ENCODE peak calls at places on chromosomes 4 and X, in four cellular contexts. S is HepG2, W is GM12878, K is K562. D is an unnamed sample.

GRCh38 chr4:57146444-57146843 is 36.3 kb upstream of the IGFBP7 start:
- DNase-seq in S (no peak), W (no peak), K (no peak), D (no peak)

GRCh38 chrX:13050151-13050550 is 5.7 kb upstream of the FAM9C start:
- DNase-seq in S (no peak), W (no peak), K (no peak), D (no peak)

GRCh38 chrX:120477453-120477852 is 8.4 kb upstream of the LAMP2 start:
- DNase-seq in S (no peak), W (no peak), K (no peak), D (no peak)

GRCh38 chr4:102429553-102429952 is 71.6 kb upstream of the NFKB1 start:
- DNase-seq in S (no peak), W (no peak), K (no peak), D (peak; percentile 90)

GRCh38 chr4:41693629-41694028 is 54.9 kb downstream of the PHOX2B start:
- DNase-seq in S (peak; percentile 16), W (no peak), K (peak; percentile 9), D (peak; percentile 45)

GRCh38 chr4:90030953-90031352 is 96.2 kb upstream of the CCSER1 start:
- DNase-seq in S (no peak), W (no peak), K (no peak), D (peak; percentile 5)

GRCh38 chrX:13169688-13170087 is 125.3 kb upstream of the FAM9C start:
- DNase-seq in S (no peak), W (no peak), K (no peak), D (no peak)

GRCh38 chrX:54029543-54030143 is 14.6 kb downstream of the PHF8 start:
- DNase-seq in S (no peak), W (no peak), K (no peak), D (no peak)

GRCh38 chr4:170111100-170111499 is 21.3 kb upstream of the AADAT start:
- DNase-seq in S (no peak), W (no peak), K (no peak), D (no peak)

GRCh38 chrX:72255445-72255844 is 16.6 kb upstream of the ERCC6L start:
- DNase-seq in S (no peak), W (no peak), K (no peak), D (no peak)

GRCh38 chrX:10175317-10175871 is 18.6 kb downstream of the CLCN4 start:
- DNase-seq in S (no peak), W (no peak), K (peak; percentile 20), D (no peak)

GRCh38 chrX:106802388-106803275 is at the start of gene TBC1D8B:
- DNase-seq in S (peak; percentile 89), W (peak; percentile 50), K (peak; percentile 37), D (peak; percentile 80)

GRCh38 chr4:139934336-139934735 is 219.6 kb downstream of the MAML3 start:
- DNase-seq in S (no peak), W (no peak), K (no peak), D (no peak)

GRCh38 chr4:26325191-26325590 is 4.4 kb downstream of the RBPJ start:
- DNase-seq in S (peak; percentile 42), W (no peak), K (no peak), D (no peak)

GRCh38 chrX:151701071-151701470 is 5.8 kb downstream of the PRRG3 start:
- DNase-seq in S (no peak), W (no peak), K (no peak), D (no peak)

GRCh38 chr4:108135549-108136209 is 33.1 kb downstream of the LEF1 start:
- DNase-seq in S (no peak), W (no peak), K (peak; percentile 48), D (no peak)

GRCh38 chr4:72767903-72768817 is 199.1 kb upstream of the ADAMTS3 start:
- DNase-seq in S (no peak), W (no peak), K (peak; percentile 8), D (no peak)

GRCh38 chr4:132646186-132646585 is 502.9 kb upstream of the PCDH10 start:
- DNase-seq in S (no peak), W (peak; percentile 44), K (no peak), D (no peak)

GRCh38 chrX:136710324-136710951 is 62.5 kb downstream of the CD40LG start:
- DNase-seq in S (no peak), W (no peak), K (no peak), D (no peak)

DNA sequence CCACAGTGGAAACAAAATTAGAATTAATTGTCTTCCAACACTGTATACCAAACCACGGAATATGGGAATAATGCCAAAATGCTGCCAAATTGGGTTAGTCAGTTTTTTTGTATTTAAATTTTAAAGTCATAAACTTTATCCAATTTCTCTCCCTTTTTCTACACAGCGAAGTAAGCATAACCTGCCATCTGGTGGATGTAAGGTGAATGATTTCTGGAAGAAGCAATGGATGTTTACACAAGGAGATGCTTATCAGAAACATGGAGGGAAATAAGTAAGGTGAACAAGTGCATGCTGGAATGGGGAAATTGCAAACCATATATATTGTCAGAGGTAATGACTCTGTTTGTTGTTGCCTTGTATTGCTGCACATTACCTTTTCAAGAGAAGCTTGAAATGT is 691.9 kb downstream of the TECRL start:
- DNase-seq in S (peak; percentile 21), W (peak; percentile 3), K (no peak), D (peak; percentile 0)
- TF ChIP-seq CTCF in S (peak; percentile 15), W (peak; percentile 25), K (no peak), D (no peak)

DNA sequence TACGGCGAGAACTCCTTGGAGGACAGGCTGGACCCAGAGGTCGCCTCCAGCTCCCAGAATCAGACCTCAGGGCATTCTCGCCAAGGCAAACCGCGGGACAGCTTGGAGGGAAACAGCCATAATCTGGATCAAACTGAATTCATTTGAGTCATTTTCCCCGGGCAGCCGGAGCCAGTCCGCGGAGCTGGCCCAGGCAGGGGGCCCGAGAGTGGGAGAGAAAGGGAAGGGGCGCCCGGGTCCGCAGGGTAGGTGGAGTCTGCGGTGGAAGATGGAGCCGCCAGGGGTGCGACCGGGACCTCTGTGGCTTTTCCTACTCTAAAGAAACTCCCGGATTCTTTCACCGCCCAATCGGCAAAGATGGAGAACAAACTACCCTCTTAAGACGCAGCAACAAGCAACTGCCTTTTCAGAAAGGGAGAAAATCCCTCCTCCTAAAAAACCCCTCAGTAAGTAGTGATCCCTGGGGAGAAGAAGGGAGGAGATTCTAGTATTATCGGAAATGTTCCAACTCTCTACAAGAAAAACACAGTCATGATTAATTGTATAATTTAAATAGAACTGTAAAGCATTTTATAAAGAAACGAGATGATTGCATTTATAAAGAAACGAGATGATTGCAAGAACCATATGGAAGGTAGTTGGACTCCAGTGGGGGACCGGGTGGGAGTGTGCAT is 5.1 kb downstream of the NKX3-2 start:
- DNase-seq in S (no peak), W (no peak), K (no peak), D (no peak)
- TF ChIP-seq CHD4 in S (no peak), W (no peak), K (no peak), D (no peak)

DNA sequence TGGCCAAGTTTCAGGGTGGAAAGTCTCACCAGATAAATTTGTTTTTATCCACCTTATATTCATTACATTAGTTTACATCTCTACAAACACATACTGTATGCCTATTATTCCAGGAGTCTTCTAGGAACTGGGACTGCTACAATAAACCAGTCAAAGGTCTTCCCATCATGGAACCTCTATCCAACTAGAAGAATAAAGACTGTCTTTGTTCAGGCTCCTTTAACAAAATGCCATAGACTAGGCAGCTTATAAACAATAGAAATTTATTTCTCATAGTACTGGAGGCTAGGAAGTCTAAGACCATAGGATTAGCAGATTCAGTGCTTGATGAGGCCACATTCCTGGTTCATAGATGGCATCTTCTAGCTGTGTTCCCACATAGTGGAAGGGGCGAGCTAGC is 61.6 kb downstream of the PACRGL start:
- DNase-seq in S (no peak), W (no peak), K (no peak), D (no peak)
- TF ChIP-seq CTCF in S (no peak), W (no peak), K (no peak), D (no peak)

DNA sequence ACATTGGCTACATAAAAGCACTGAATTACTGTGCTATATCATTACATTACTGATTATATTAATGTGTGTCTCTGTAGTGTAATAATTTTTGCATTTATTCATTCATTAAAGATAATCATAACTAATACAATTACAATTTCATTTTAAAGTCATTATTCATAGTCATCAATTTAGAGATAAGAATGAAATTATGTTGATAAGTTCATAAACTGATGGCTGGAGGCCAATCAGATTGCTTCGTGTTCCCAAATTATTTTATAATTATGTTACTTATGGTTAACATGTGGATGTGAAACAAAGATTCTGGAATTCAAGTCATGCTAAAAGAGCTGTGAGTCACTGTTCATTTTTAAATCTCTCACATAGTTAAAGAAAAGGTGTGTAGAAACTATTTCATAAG is 223.4 kb upstream of the HAND2 start:
- DNase-seq in S (no peak), W (no peak), K (no peak), D (no peak)
- TF ChIP-seq CHD4 in S (no peak), W (no peak), K (no peak), D (no peak)